ENCODE peak calls at places on chromosomes 2 and 18, in five cellular contexts. Q, D, T, C and A are unnamed samples.

GRCh38 chr2:235043762-235044500 is 92.1 kb downstream of the SH3BP4 start:
- DNase-seq in Q (no peak), D (no peak), T (no peak), C (no peak), A (no peak)

GRCh38 chr18:35267809-35268208 is 22.2 kb downstream of the ZSCAN30 start:
- DNase-seq in Q (no peak), D (no peak), T (no peak), C (no peak), A (no peak)

GRCh38 chr2:26618611-26619010 is 22.6 kb downstream of the CIB4 start:
- DNase-seq in Q (no peak), D (no peak), T (no peak), C (no peak), A (no peak)

GRCh38 chr2:205714058-205714776 is 31.9 kb downstream of the NRP2 start:
- DNase-seq in Q (no peak), D (no peak), T (no peak), C (no peak), A (no peak)

GRCh38 chr2:119289093-119289492 is 65.5 kb downstream of the STEAP3 start:
- DNase-seq in Q (no peak), D (no peak), T (no peak), C (no peak), A (no peak)

GRCh38 chr2:23606968-23607367 is 222.0 kb downstream of the KLHL29 start:
- DNase-seq in Q (no peak), D (no peak), T (no peak), C (peak; percentile 68), A (peak; percentile 86)

GRCh38 chr18:44592639-44593038 is 88.0 kb upstream of the SETBP1 start:
- DNase-seq in Q (no peak), D (no peak), T (no peak), C (no peak), A (peak; percentile 43)

GRCh38 chr2:106959975-106960632 is 74.1 kb upstream of the ST6GAL2 start:
- DNase-seq in Q (no peak), D (no peak), T (no peak), C (no peak), A (no peak)

GRCh38 chr2:161427413-161428239 is 11.5 kb downstream of the TBR1 start:
- DNase-seq in Q (no peak), D (no peak), T (no peak), C (no peak), A (no peak)

GRCh38 chr2:241014764-241015163 is 16.3 kb downstream of the SNED1 start:
- DNase-seq in Q (no peak), D (no peak), T (no peak), C (no peak), A (no peak)

GRCh38 chr2:13230221-13230620 is 513.5 kb downstream of the TRIB2 start:
- DNase-seq in Q (no peak), D (no peak), T (no peak), C (no peak), A (peak; percentile 40)

GRCh38 chr18:13397504-13398163 is 179.1 kb downstream of the LDLRAD4 start:
- DNase-seq in Q (no peak), D (no peak), T (no peak), C (no peak), A (no peak)

GRCh38 chr2:183740241-183740640 is 616.0 kb downstream of the NUP35 start:
- DNase-seq in Q (no peak), D (no peak), T (no peak), C (no peak), A (no peak)

GRCh38 chr2:23700627-23701026 is 226.3 kb downstream of the ATAD2B start:
- DNase-seq in Q (no peak), D (no peak), T (no peak), C (no peak), A (no peak)

GRCh38 chr2:9722451-9722850 is 91.7 kb upstream of the YWHAQ start:
- DNase-seq in Q (no peak), D (no peak), T (no peak), C (no peak), A (no peak)